ENCODE peak calls at places on chromosomes 11 and 22, in eight cellular contexts. One of them, this sample, is unnamed.

GRCh38 chr22:43824724-43825485 is 12.8 kb upstream of the EFCAB6 start:
- DNase-seq in head of caudate nucleus: peak; percentile 39
- DNase-seq in activated T-cell treated with anti-CD3 and anti-CD28 coated beads for 1 hour: no peak
- DNase-seq in NCI-H2029 treated with DMSO at 0.1 percent for 48 hours: no peak
- DNase-seq in stimulated activated CD4-positive, alpha-beta T cell treated with anti-CD3 and anti-CD28 coated beads, Interleukin-2, amount 100 ng/mL, for 24 hours: no peak
- DNase-seq in GM04504: no peak
- DNase-seq in amniotic stem cell: no peak
- DNase-seq in substantia nigra: no peak
- DNase-seq in this sample: no peak

GRCh38 chr11:105109855-105110750 is 29.5 kb downstream of the CARD18 start:
- DNase-seq in head of caudate nucleus: no peak
- DNase-seq in activated T-cell treated with anti-CD3 and anti-CD28 coated beads for 1 hour: no peak
- DNase-seq in NCI-H2029 treated with DMSO at 0.1 percent for 48 hours: no peak
- DNase-seq in stimulated activated CD4-positive, alpha-beta T cell treated with anti-CD3 and anti-CD28 coated beads, Interleukin-2, amount 100 ng/mL, for 24 hours: no peak
- DNase-seq in GM04504: peak; percentile 22
- DNase-seq in amniotic stem cell: no peak
- DNase-seq in substantia nigra: no peak
- DNase-seq in this sample: no peak

GRCh38 chr22:37674951-37675929 is at the start of gene LGALS1:
- DNase-seq in head of caudate nucleus: peak; percentile 82
- DNase-seq in activated T-cell treated with anti-CD3 and anti-CD28 coated beads for 1 hour: peak; percentile 46
- DNase-seq in NCI-H2029 treated with DMSO at 0.1 percent for 48 hours: peak; percentile 40
- DNase-seq in stimulated activated CD4-positive, alpha-beta T cell treated with anti-CD3 and anti-CD28 coated beads, Interleukin-2, amount 100 ng/mL, for 24 hours: peak; percentile 74
- DNase-seq in GM04504: peak; percentile 97
- DNase-seq in amniotic stem cell: peak; percentile 96
- DNase-seq in substantia nigra: peak; percentile 86
- DNase-seq in this sample: peak; percentile 92

GRCh38 chr11:34495724-34496377 is 17.7 kb downstream of the ELF5 start:
- DNase-seq in head of caudate nucleus: no peak
- DNase-seq in activated T-cell treated with anti-CD3 and anti-CD28 coated beads for 1 hour: no peak
- DNase-seq in NCI-H2029 treated with DMSO at 0.1 percent for 48 hours: no peak
- DNase-seq in stimulated activated CD4-positive, alpha-beta T cell treated with anti-CD3 and anti-CD28 coated beads, Interleukin-2, amount 100 ng/mL, for 24 hours: no peak
- DNase-seq in GM04504: no peak
- DNase-seq in amniotic stem cell: no peak
- DNase-seq in substantia nigra: no peak
- DNase-seq in this sample: no peak

GRCh38 chr11:21446939-21447590 is 745.8 kb upstream of the ANO5 start:
- DNase-seq in head of caudate nucleus: no peak
- DNase-seq in activated T-cell treated with anti-CD3 and anti-CD28 coated beads for 1 hour: no peak
- DNase-seq in NCI-H2029 treated with DMSO at 0.1 percent for 48 hours: peak; percentile 32
- DNase-seq in stimulated activated CD4-positive, alpha-beta T cell treated with anti-CD3 and anti-CD28 coated beads, Interleukin-2, amount 100 ng/mL, for 24 hours: no peak
- DNase-seq in GM04504: no peak
- DNase-seq in amniotic stem cell: no peak
- DNase-seq in substantia nigra: no peak
- DNase-seq in this sample: no peak

GRCh38 chr22:46111645-46112306 is 38.5 kb upstream of the PPARA start:
- DNase-seq in head of caudate nucleus: no peak
- DNase-seq in activated T-cell treated with anti-CD3 and anti-CD28 coated beads for 1 hour: no peak
- DNase-seq in NCI-H2029 treated with DMSO at 0.1 percent for 48 hours: no peak
- DNase-seq in stimulated activated CD4-positive, alpha-beta T cell treated with anti-CD3 and anti-CD28 coated beads, Interleukin-2, amount 100 ng/mL, for 24 hours: no peak
- DNase-seq in GM04504: no peak
- DNase-seq in amniotic stem cell: no peak
- DNase-seq in substantia nigra: no peak
- DNase-seq in this sample: no peak

GRCh38 chr22:38852522-38852921 is 8.7 kb upstream of the NPTXR start:
- DNase-seq in head of caudate nucleus: no peak
- DNase-seq in activated T-cell treated with anti-CD3 and anti-CD28 coated beads for 1 hour: no peak
- DNase-seq in NCI-H2029 treated with DMSO at 0.1 percent for 48 hours: no peak
- DNase-seq in stimulated activated CD4-positive, alpha-beta T cell treated with anti-CD3 and anti-CD28 coated beads, Interleukin-2, amount 100 ng/mL, for 24 hours: no peak
- DNase-seq in GM04504: no peak
- DNase-seq in amniotic stem cell: no peak
- DNase-seq in substantia nigra: no peak
- DNase-seq in this sample: no peak

GRCh38 chr11:118914178-118914918 is 11.4 kb downstream of the BCL9L start:
- DNase-seq in head of caudate nucleus: peak; percentile 81
- DNase-seq in activated T-cell treated with anti-CD3 and anti-CD28 coated beads for 1 hour: peak; percentile 66
- DNase-seq in NCI-H2029 treated with DMSO at 0.1 percent for 48 hours: no peak
- DNase-seq in stimulated activated CD4-positive, alpha-beta T cell treated with anti-CD3 and anti-CD28 coated beads, Interleukin-2, amount 100 ng/mL, for 24 hours: peak; percentile 75
- DNase-seq in GM04504: no peak
- DNase-seq in amniotic stem cell: no peak
- DNase-seq in substantia nigra: peak; percentile 69
- DNase-seq in this sample: no peak

GRCh38 chr22:26550498-26551033 is 38.3 kb upstream of the TFIP11 start:
- DNase-seq in head of caudate nucleus: peak; percentile 45
- DNase-seq in activated T-cell treated with anti-CD3 and anti-CD28 coated beads for 1 hour: no peak
- DNase-seq in NCI-H2029 treated with DMSO at 0.1 percent for 48 hours: no peak
- DNase-seq in stimulated activated CD4-positive, alpha-beta T cell treated with anti-CD3 and anti-CD28 coated beads, Interleukin-2, amount 100 ng/mL, for 24 hours: no peak
- DNase-seq in GM04504: peak; percentile 87
- DNase-seq in amniotic stem cell: peak; percentile 10
- DNase-seq in substantia nigra: peak; percentile 73
- DNase-seq in this sample: no peak

GRCh38 chr11:106021181-106021966 is 666 bp downstream of the MSANTD4 start:
- DNase-seq in head of caudate nucleus: no peak
- DNase-seq in activated T-cell treated with anti-CD3 and anti-CD28 coated beads for 1 hour: no peak
- DNase-seq in NCI-H2029 treated with DMSO at 0.1 percent for 48 hours: no peak
- DNase-seq in stimulated activated CD4-positive, alpha-beta T cell treated with anti-CD3 and anti-CD28 coated beads, Interleukin-2, amount 100 ng/mL, for 24 hours: no peak
- DNase-seq in GM04504: peak; percentile 17
- DNase-seq in amniotic stem cell: no peak
- DNase-seq in substantia nigra: no peak
- DNase-seq in this sample: no peak

GRCh38 chr11:69126286-69126685 is 29.4 kb upstream of the SMIM38 start:
- DNase-seq in head of caudate nucleus: no peak
- DNase-seq in activated T-cell treated with anti-CD3 and anti-CD28 coated beads for 1 hour: no peak
- DNase-seq in NCI-H2029 treated with DMSO at 0.1 percent for 48 hours: no peak
- DNase-seq in stimulated activated CD4-positive, alpha-beta T cell treated with anti-CD3 and anti-CD28 coated beads, Interleukin-2, amount 100 ng/mL, for 24 hours: no peak
- DNase-seq in GM04504: no peak
- DNase-seq in amniotic stem cell: no peak
- DNase-seq in substantia nigra: no peak
- DNase-seq in this sample: no peak

GRCh38 chr22:19429950-19430889 is 1.3 kb downstream of the HIRA start:
- DNase-seq in head of caudate nucleus: no peak
- DNase-seq in activated T-cell treated with anti-CD3 and anti-CD28 coated beads for 1 hour: peak; percentile 22
- DNase-seq in NCI-H2029 treated with DMSO at 0.1 percent for 48 hours: no peak
- DNase-seq in stimulated activated CD4-positive, alpha-beta T cell treated with anti-CD3 and anti-CD28 coated beads, Interleukin-2, amount 100 ng/mL, for 24 hours: peak; percentile 52
- DNase-seq in GM04504: no peak
- DNase-seq in amniotic stem cell: no peak
- DNase-seq in substantia nigra: no peak
- DNase-seq in this sample: peak; percentile 77

GRCh38 chr11:77252555-77253270 is 48.8 kb downstream of the GDPD4 start:
- DNase-seq in head of caudate nucleus: no peak
- DNase-seq in activated T-cell treated with anti-CD3 and anti-CD28 coated beads for 1 hour: no peak
- DNase-seq in NCI-H2029 treated with DMSO at 0.1 percent for 48 hours: peak; percentile 32
- DNase-seq in stimulated activated CD4-positive, alpha-beta T cell treated with anti-CD3 and anti-CD28 coated beads, Interleukin-2, amount 100 ng/mL, for 24 hours: no peak
- DNase-seq in GM04504: no peak
- DNase-seq in amniotic stem cell: no peak
- DNase-seq in substantia nigra: no peak
- DNase-seq in this sample: no peak

GRCh38 chr11:78138694-78139421 is 568 bp downstream of the ALG8 start:
- DNase-seq in head of caudate nucleus: no peak
- DNase-seq in activated T-cell treated with anti-CD3 and anti-CD28 coated beads for 1 hour: no peak
- DNase-seq in NCI-H2029 treated with DMSO at 0.1 percent for 48 hours: no peak
- DNase-seq in stimulated activated CD4-positive, alpha-beta T cell treated with anti-CD3 and anti-CD28 coated beads, Interleukin-2, amount 100 ng/mL, for 24 hours: peak; percentile 52
- DNase-seq in GM04504: no peak
- DNase-seq in amniotic stem cell: no peak
- DNase-seq in substantia nigra: no peak
- DNase-seq in this sample: peak; percentile 58

GRCh38 chr11:30143098-30143705 is 87.6 kb upstream of the FSHB start:
- DNase-seq in head of caudate nucleus: no peak
- DNase-seq in activated T-cell treated with anti-CD3 and anti-CD28 coated beads for 1 hour: no peak
- DNase-seq in NCI-H2029 treated with DMSO at 0.1 percent for 48 hours: peak; percentile 4
- DNase-seq in stimulated activated CD4-positive, alpha-beta T cell treated with anti-CD3 and anti-CD28 coated beads, Interleukin-2, amount 100 ng/mL, for 24 hours: no peak
- DNase-seq in GM04504: peak; percentile 10
- DNase-seq in amniotic stem cell: no peak
- DNase-seq in substantia nigra: no peak
- DNase-seq in this sample: peak; percentile 43

GRCh38 chr22:25146906-25147754 is 52.5 kb upstream of the CRYBB3 start:
- DNase-seq in head of caudate nucleus: no peak
- DNase-seq in activated T-cell treated with anti-CD3 and anti-CD28 coated beads for 1 hour: no peak
- DNase-seq in NCI-H2029 treated with DMSO at 0.1 percent for 48 hours: no peak
- DNase-seq in stimulated activated CD4-positive, alpha-beta T cell treated with anti-CD3 and anti-CD28 coated beads, Interleukin-2, amount 100 ng/mL, for 24 hours: no peak
- DNase-seq in GM04504: no peak
- DNase-seq in amniotic stem cell: no peak
- DNase-seq in substantia nigra: no peak
- DNase-seq in this sample: no peak

GRCh38 chr11:66745356-66746235 is 16.6 kb upstream of the SPTBN2 start:
- DNase-seq in head of caudate nucleus: peak; percentile 43
- DNase-seq in activated T-cell treated with anti-CD3 and anti-CD28 coated beads for 1 hour: peak; percentile 31
- DNase-seq in NCI-H2029 treated with DMSO at 0.1 percent for 48 hours: no peak
- DNase-seq in stimulated activated CD4-positive, alpha-beta T cell treated with anti-CD3 and anti-CD28 coated beads, Interleukin-2, amount 100 ng/mL, for 24 hours: peak; percentile 58
- DNase-seq in GM04504: no peak
- DNase-seq in amniotic stem cell: no peak
- DNase-seq in substantia nigra: no peak
- DNase-seq in this sample: peak; percentile 51

GRCh38 chr11:1206391-1207271 is 16.2 kb upstream of the MUC5B start:
- DNase-seq in head of caudate nucleus: no peak
- DNase-seq in activated T-cell treated with anti-CD3 and anti-CD28 coated beads for 1 hour: no peak
- DNase-seq in NCI-H2029 treated with DMSO at 0.1 percent for 48 hours: no peak
- DNase-seq in stimulated activated CD4-positive, alpha-beta T cell treated with anti-CD3 and anti-CD28 coated beads, Interleukin-2, amount 100 ng/mL, for 24 hours: no peak
- DNase-seq in GM04504: no peak
- DNase-seq in amniotic stem cell: no peak
- DNase-seq in substantia nigra: no peak
- DNase-seq in this sample: peak; percentile 2

GRCh38 chr11:64342869-64343739 is 3.1 kb downstream of the CCDC88B start:
- DNase-seq in head of caudate nucleus: no peak
- DNase-seq in activated T-cell treated with anti-CD3 and anti-CD28 coated beads for 1 hour: no peak
- DNase-seq in NCI-H2029 treated with DMSO at 0.1 percent for 48 hours: no peak
- DNase-seq in stimulated activated CD4-positive, alpha-beta T cell treated with anti-CD3 and anti-CD28 coated beads, Interleukin-2, amount 100 ng/mL, for 24 hours: no peak
- DNase-seq in GM04504: no peak
- DNase-seq in amniotic stem cell: no peak
- DNase-seq in substantia nigra: no peak
- DNase-seq in this sample: no peak

GRCh38 chr11:93743316-93743715 is 1.8 kb downstream of the C11orf54 start:
- DNase-seq in head of caudate nucleus: no peak
- DNase-seq in activated T-cell treated with anti-CD3 and anti-CD28 coated beads for 1 hour: no peak
- DNase-seq in NCI-H2029 treated with DMSO at 0.1 percent for 48 hours: no peak
- DNase-seq in stimulated activated CD4-positive, alpha-beta T cell treated with anti-CD3 and anti-CD28 coated beads, Interleukin-2, amount 100 ng/mL, for 24 hours: no peak
- DNase-seq in GM04504: no peak
- DNase-seq in amniotic stem cell: no peak
- DNase-seq in substantia nigra: no peak
- DNase-seq in this sample: peak; percentile 26

GRCh38 chr22:29949872-29950271 is 66.9 kb downstream of the MTMR3 start:
- DNase-seq in head of caudate nucleus: no peak
- DNase-seq in activated T-cell treated with anti-CD3 and anti-CD28 coated beads for 1 hour: no peak
- DNase-seq in NCI-H2029 treated with DMSO at 0.1 percent for 48 hours: no peak
- DNase-seq in stimulated activated CD4-positive, alpha-beta T cell treated with anti-CD3 and anti-CD28 coated beads, Interleukin-2, amount 100 ng/mL, for 24 hours: no peak
- DNase-seq in GM04504: no peak
- DNase-seq in amniotic stem cell: no peak
- DNase-seq in substantia nigra: no peak
- DNase-seq in this sample: no peak

GRCh38 chr11:100632970-100633452 is 54.1 kb upstream of the ARHGAP42 start:
- DNase-seq in head of caudate nucleus: peak; percentile 44
- DNase-seq in activated T-cell treated with anti-CD3 and anti-CD28 coated beads for 1 hour: no peak
- DNase-seq in NCI-H2029 treated with DMSO at 0.1 percent for 48 hours: peak; percentile 59
- DNase-seq in stimulated activated CD4-positive, alpha-beta T cell treated with anti-CD3 and anti-CD28 coated beads, Interleukin-2, amount 100 ng/mL, for 24 hours: no peak
- DNase-seq in GM04504: no peak
- DNase-seq in amniotic stem cell: no peak
- DNase-seq in substantia nigra: no peak
- DNase-seq in this sample: no peak

GRCh38 chr11:132792341-132793140 is 739.8 kb downstream of the OPCML start:
- DNase-seq in head of caudate nucleus: no peak
- DNase-seq in activated T-cell treated with anti-CD3 and anti-CD28 coated beads for 1 hour: no peak
- DNase-seq in NCI-H2029 treated with DMSO at 0.1 percent for 48 hours: no peak
- DNase-seq in stimulated activated CD4-positive, alpha-beta T cell treated with anti-CD3 and anti-CD28 coated beads, Interleukin-2, amount 100 ng/mL, for 24 hours: no peak
- DNase-seq in GM04504: no peak
- DNase-seq in amniotic stem cell: no peak
- DNase-seq in substantia nigra: no peak
- DNase-seq in this sample: no peak